ENCODE peak calls at places on chromosome 22, in seven cellular contexts. K, B, P, O, F, J and N are unnamed samples.
A peak's percentile ranks its signal among the peaks of the same experiment; 100 is the strongest.

GRCh38 chr22:44531487-44531886 is 33.5 kb upstream of the RTL6 start:
- DNase-seq in K (no peak), P (no peak), O (no peak), F (no peak), J (no peak), B (no peak), N (no peak)

GRCh38 chr22:44026630-44027511 is 2.8 kb downstream of the PARVB start:
- DNase-seq in J (peak; percentile 63), O (peak; percentile 27), P (no peak), K (no peak), B (peak; percentile 70), F (no peak), N (peak; percentile 21)

GRCh38 chr22:39300198-39300830 is 19.1 kb downstream of the RPL3 start:
- DNase-seq in P (no peak), K (no peak), J (no peak), B (no peak), F (no peak), O (no peak), N (no peak)

GRCh38 chr22:45007247-45007945 is 2.4 kb downstream of the PHF21B start:
- DNase-seq in F (peak; percentile 84), B (no peak), P (no peak), K (peak; percentile 30), J (no peak), O (no peak), N (no peak)

GRCh38 chr22:37184816-37185541 is 3.1 kb downstream of the C1QTNF6 start:
- DNase-seq in O (no peak), F (no peak), K (no peak), B (no peak), J (no peak), P (no peak), N (no peak)

GRCh38 chr22:40890881-40891280 is 29.0 kb upstream of the DNAJB7 start:
- DNase-seq in K (no peak), F (no peak), O (no peak), J (no peak), P (no peak), B (no peak), N (no peak)

GRCh38 chr22:24474649-24475048 is 20.5 kb upstream of the UPB1 start:
- DNase-seq in B (no peak), F (no peak), O (no peak), J (no peak), K (no peak), P (no peak), N (no peak)

GRCh38 chr22:36286096-36286957 is 33.4 kb downstream of the APOL1 start:
- DNase-seq in F (peak; percentile 75), O (peak; percentile 64), J (peak; percentile 59), B (no peak), K (peak; percentile 70), P (peak; percentile 38), N (peak; percentile 30)

GRCh38 chr22:36339171-36340065 is 48.3 kb downstream of the MYH9 start:
- DNase-seq in O (no peak), J (no peak), K (no peak), F (no peak), P (peak; percentile 85), B (no peak), N (no peak)